ENCODE peak calls at places on chromosomes 2 and 18, in four cellular contexts. O is HCT116, Q is SK-N-SH, B is neural progenitor cell. R is an unnamed sample.

GRCh38 chr2:54090521-54091117 is 24.8 kb upstream of the ACYP2 start:
- DNase-seq in O (no peak), Q (no peak), B (no peak), R (no peak)

GRCh38 chr2:41610501-41611242 is 437.1 kb upstream of the PKDCC start:
- DNase-seq in O (no peak), B (no peak), Q (no peak), R (no peak)

GRCh38 chr2:236977199-236977883 is 108.3 kb upstream of the COPS8 start:
- DNase-seq in O (no peak), B (no peak), Q (no peak), R (no peak)

GRCh38 chr2:177165731-177166711 is 46.6 kb upstream of the HNRNPA3 start:
- DNase-seq in O (no peak), B (no peak), Q (no peak), R (peak)

GRCh38 chr2:20221169-20221938 is 3.6 kb downstream of the SDC1 start:
- DNase-seq in O (no peak), B (no peak), Q (peak), R (no peak)

GRCh38 chr2:33392366-33392765 is 84.1 kb upstream of the RASGRP3 start:
- DNase-seq in Q (no peak), O (no peak), B (no peak), R (no peak)

GRCh38 chr2:64562148-64562784 is 38.1 kb downstream of the AFTPH start:
- DNase-seq in B (no peak), O (peak), Q (peak), R (peak)

GRCh38 chr2:201129044-201129505 is 13.1 kb downstream of the CFLAR start:
- DNase-seq in O (no peak), B (no peak), Q (no peak), R (peak)

GRCh38 chr2:38771632-38772031 is 6.4 kb upstream of the GEMIN6 start:
- DNase-seq in O (no peak), Q (no peak), B (no peak), R (peak)

GRCh38 chr18:37299471-37300304 is 265.9 kb downstream of the CELF4 start:
- DNase-seq in O (peak), B (no peak), Q (peak), R (peak)

GRCh38 chr2:225494100-225494459 is 94.6 kb downstream of the NYAP2 start:
- DNase-seq in B (no peak), O (no peak), Q (no peak), R (peak)

GRCh38 chr2:42010743-42011298 is 37.0 kb upstream of the PKDCC start:
- DNase-seq in O (no peak), Q (no peak), B (no peak), R (peak)

GRCh38 chr2:144389930-144390311 is 130.0 kb downstream of the ZEB2 start:
- DNase-seq in Q (no peak), B (no peak), O (no peak), R (no peak)

GRCh38 chr2:183248866-183249567 is 124.8 kb downstream of the NUP35 start:
- DNase-seq in O (peak), B (peak), Q (peak), R (peak)

GRCh38 chr2:241354668-241355658 is 1.1 kb upstream of the FARP2 start:
- DNase-seq in B (peak), O (peak), Q (peak), R (peak)

GRCh38 chr18:26832302-26832701 is 33.2 kb downstream of the AQP4 start:
- DNase-seq in Q (no peak), O (no peak), B (no peak), R (no peak)

GRCh38 chr2:239459581-239459980 is 58.8 kb upstream of the HDAC4 start:
- DNase-seq in O (no peak), B (no peak), Q (no peak), R (no peak)

GRCh38 chr2:227154976-227155375 is 9.0 kb downstream of the COL4A4 start:
- DNase-seq in B (no peak), Q (no peak), O (no peak), R (no peak)

GRCh38 chr18:79507076-79507545 is 111.4 kb downstream of the NFATC1 start:
- DNase-seq in Q (peak), B (no peak), O (no peak), R (no peak)

GRCh38 chr2:37919631-37920032 is 5.5 kb upstream of the RMDN2 start:
- DNase-seq in Q (peak), B (no peak), O (no peak), R (no peak)

GRCh38 chr2:15615310-15615920 is 23.7 kb downstream of the DDX1 start:
- DNase-seq in B (no peak), Q (no peak), O (no peak), R (no peak)

GRCh38 chr18:6414118-6414722 is 491 bp downstream of the L3MBTL4 start:
- DNase-seq in Q (peak), B (peak), O (no peak), R (peak)

GRCh38 chr2:101763496-101764333 is 66.2 kb downstream of the MAP4K4 start:
- DNase-seq in Q (no peak), B (no peak), O (no peak), R (peak)

GRCh38 chr2:101759162-101759561 is 61.7 kb downstream of the MAP4K4 start:
- DNase-seq in O (peak), Q (no peak), B (no peak), R (peak)

GRCh38 chr2:101766337-101766736 is 68.8 kb downstream of the MAP4K4 start:
- DNase-seq in Q (no peak), B (no peak), O (no peak), R (no peak)

GRCh38 chr2:101766871-101767739 is 69.6 kb downstream of the MAP4K4 start:
- DNase-seq in O (no peak), B (peak), Q (no peak), R (peak)

DNA sequence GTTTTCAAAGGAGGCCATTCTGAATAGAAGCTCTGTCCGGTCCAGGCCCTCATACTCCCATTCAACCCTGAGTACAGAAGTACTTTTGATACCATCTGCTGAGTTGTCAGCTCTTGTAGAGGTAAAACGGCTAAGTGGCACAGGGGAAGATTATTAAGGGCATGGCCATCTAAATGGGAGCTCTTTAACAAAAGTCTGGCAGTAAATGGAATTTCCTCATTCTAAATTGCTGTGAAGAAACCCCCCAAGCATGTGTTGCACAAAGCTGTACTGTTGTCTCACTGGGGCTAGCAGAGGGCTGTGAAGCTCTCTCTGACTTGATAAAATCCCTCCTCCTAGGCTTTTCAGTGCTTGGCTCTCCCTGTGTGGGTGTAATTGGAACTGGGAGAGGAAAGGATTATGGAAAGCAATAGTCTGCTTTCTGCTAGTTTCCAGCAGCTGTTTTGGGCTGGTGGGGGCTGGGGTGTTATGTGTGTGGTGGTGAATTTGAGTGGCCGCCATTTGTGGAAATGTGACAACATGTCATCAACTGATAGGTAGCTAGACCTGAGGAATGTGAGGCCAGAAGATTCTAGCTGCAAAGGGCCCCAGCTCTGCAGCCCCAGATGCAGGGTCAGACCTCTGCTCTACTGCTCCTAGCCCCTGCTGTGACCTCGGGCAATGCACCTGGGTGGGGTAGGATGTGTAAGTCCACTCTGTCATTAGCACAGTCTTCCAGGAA is 65.1 kb downstream of the MAP4K4 start:
- DNase-seq in Q (no peak), O (no peak), B (no peak), R (no peak)
- H3K9ac ChIP-seq in Q (no peak), O (no peak), B (no peak), R (no peak)

DNA sequence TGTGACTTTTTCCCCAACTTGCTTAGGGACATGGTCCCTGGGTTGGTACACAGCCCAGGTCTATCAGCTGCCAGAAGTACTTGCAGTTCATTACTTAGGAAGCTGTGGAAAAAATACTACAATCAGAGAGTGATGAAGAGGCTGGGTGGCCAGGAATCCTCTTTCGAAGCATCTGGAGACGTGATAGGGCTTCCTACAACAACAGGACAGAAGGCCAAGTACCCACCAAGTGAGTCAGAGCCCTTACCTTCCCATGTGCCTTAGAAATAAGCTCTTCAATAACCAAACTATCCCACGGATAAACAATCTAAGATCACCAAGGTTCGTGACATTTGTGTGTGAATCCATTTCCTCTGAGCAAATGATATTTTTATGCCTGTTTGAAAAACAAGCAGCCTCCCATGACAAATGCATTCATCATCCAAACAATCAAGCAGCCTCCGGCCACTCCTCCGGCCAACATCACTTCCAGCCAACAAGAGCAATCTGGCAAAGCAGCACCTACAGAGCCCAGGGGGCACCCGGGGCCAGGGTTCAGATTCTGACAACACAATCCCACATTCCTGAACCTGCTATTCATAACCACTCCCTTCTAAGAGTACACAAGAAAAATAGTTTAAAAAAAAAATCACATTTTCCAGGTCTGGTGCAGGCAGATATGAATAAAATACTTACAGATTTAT is 26.4 kb downstream of the TBC1D8 start:
- DNase-seq in B (no peak), O (peak), Q (no peak), R (peak)
- TF ChIP-seq EZH2phosphoT487 in B (no peak), O (no peak), Q (no peak), R (no peak)

GRCh38 chr2:157056200-157056676 is 201.3 kb upstream of the GALNT5 start:
- DNase-seq in B (no peak), O (peak), Q (no peak), R (peak)

GRCh38 chr2:157052685-157053224 is 204.8 kb upstream of the GALNT5 start:
- DNase-seq in B (no peak), Q (no peak), O (peak), R (peak)

GRCh38 chr2:157053876-157054275 is 203.6 kb upstream of the GALNT5 start:
- DNase-seq in Q (no peak), B (no peak), O (no peak), R (no peak)

GRCh38 chr2:157058161-157058560 is 199.3 kb upstream of the GALNT5 start:
- DNase-seq in B (no peak), Q (no peak), O (no peak), R (no peak)

GRCh38 chr2:157055660-157056199 is 201.8 kb upstream of the GALNT5 start:
- DNase-seq in B (no peak), Q (no peak), O (peak), R (peak)
- H3K9ac ChIP-seq in B (no peak), Q (peak), O (no peak), R (no peak)

GRCh38 chr2:175107146-175107545 is 60.9 kb downstream of the ATF2 start:
- DNase-seq in Q (no peak), O (no peak), B (no peak), R (no peak)

DNA sequence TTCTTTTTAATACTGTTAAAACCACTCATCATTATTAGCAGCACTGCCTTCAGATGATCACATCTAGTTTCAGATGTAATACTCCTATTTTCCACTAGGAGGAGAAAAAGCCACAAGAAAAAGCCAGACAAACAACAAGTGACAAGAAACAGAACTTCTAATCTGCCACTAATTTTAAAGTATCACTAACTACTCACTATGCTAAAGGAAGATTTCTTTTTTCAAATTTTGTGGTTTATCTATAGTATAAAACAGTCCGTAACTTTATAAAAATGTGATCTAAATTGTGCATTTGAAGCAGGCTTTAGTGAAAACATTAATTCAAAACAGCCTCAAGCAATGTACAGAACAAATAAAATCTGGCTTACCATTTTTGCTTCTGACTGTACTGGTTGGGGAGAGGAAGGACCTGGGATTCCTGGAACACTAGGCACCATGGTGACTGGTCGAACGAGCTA is 56.8 kb downstream of the ATF2 start:
- DNase-seq in Q (peak), B (peak), O (peak), R (peak)
- TF ChIP-seq EZH2phosphoT487 in Q (no peak), B (no peak), O (no peak), R (no peak)

GRCh38 chr2:46002947-46003346 is 294.3 kb upstream of the EPAS1 start:
- DNase-seq in O (no peak), B (no peak), Q (no peak), R (no peak)
- H3K9ac ChIP-seq in O (no peak), B (no peak), Q (no peak), R (no peak)

GRCh38 chr2:68190991-68191731 is 33.5 kb downstream of the PNO1 start:
- DNase-seq in B (no peak), O (peak), Q (no peak), R (peak)

GRCh38 chr2:68188831-68189230 is 31.1 kb downstream of the PNO1 start:
- DNase-seq in Q (no peak), B (no peak), O (no peak), R (no peak)

GRCh38 chr2:68187329-68187728 is 29.6 kb downstream of the PNO1 start:
- DNase-seq in Q (no peak), B (no peak), O (no peak), R (no peak)

GRCh38 chr2:68182902-68183301 is 25.2 kb downstream of the PNO1 start:
- DNase-seq in Q (no peak), O (no peak), B (no peak), R (no peak)

GRCh38 chr2:68185541-68186164 is 28.0 kb downstream of the PNO1 start:
- DNase-seq in O (peak), Q (peak), B (peak), R (peak)
- TF ChIP-seq EZH2phosphoT487 in O (no peak), Q (no peak), B (no peak), R (no peak)

DNA sequence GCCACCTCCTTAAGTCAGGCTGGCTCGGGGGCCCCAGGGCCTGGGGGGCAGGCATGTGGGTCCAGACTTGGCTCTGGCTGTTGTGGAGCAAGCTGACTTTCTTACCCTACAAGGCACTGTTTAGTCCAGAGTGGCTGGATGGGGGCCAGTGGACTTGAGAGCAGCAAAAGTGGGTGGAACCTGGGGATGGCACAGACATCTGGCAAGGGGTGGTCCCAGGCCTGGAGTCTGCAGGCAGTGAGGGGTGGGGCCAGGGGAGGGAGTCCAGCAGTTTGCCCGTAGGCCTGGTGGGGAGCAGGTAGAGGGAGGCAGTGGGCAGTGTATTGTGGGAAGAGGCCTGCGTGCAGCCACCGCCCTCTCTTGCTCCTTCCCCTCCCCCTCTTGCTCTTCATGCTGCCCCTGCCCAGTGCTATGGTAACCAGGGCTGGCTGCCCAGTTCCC is 19.1 kb downstream of the SPEG start:
- DNase-seq in O (no peak), Q (peak), B (peak), R (peak)
- H3K9ac ChIP-seq in O (peak), Q (peak), B (no peak), R (peak)

GRCh38 chr2:217451634-217452033 is 551.2 kb downstream of the TNS1 start:
- DNase-seq in Q (no peak), B (no peak), O (no peak), R (peak)
- TF ChIP-seq EZH2phosphoT487 in Q (no peak), B (no peak), O (no peak), R (no peak)

R was measured in PC-3.